ENCODE peak calls at places on chromosomes 16 and 17, in six cellular contexts. Z is dorsolateral prefrontal cortex, L is small intestine, V is stomach, H is substantia nigra, M is cardiac muscle cell. O is an unnamed sample.

GRCh38 chr16:89567656-89568594 is 7.4 kb downstream of the RPL13 start:
- DNase-seq in Z (no peak), L (no peak), V (no peak), H (no peak), M (no peak), O (no peak)

GRCh38 chr17:2707721-2708584 is 3.6 kb downstream of the CLUH start:
- DNase-seq in Z (no peak), L (no peak), V (peak), H (peak), M (no peak), O (no peak)

GRCh38 chr16:30963925-30964511 is 6.5 kb downstream of the SETD1A start:
- DNase-seq in Z (no peak), L (no peak), V (no peak), H (no peak), M (no peak), O (no peak)

GRCh38 chr17:76612977-76613851 is 27.6 kb upstream of the ST6GALNAC2 start:
- DNase-seq in Z (no peak), L (peak), V (no peak), H (no peak), M (no peak), O (no peak)

GRCh38 chr17:80379348-80379747 is 35.6 kb upstream of the ENDOV start:
- DNase-seq in Z (no peak), L (no peak), V (no peak), H (no peak), M (no peak), O (no peak)

GRCh38 chr16:81451753-81452680 is 7.4 kb downstream of the CMIP start:
- DNase-seq in Z (no peak), L (peak), V (no peak), H (no peak), M (peak), O (no peak)

GRCh38 chr17:64994281-64994680 is 62.3 kb downstream of the GNA13 start:
- DNase-seq in Z (no peak), L (no peak), V (no peak), H (no peak), M (no peak), O (no peak)

GRCh38 chr16:10941127-10941933 is 938 bp downstream of the DEXI start:
- DNase-seq in Z (no peak), L (peak), V (no peak), H (no peak), M (no peak), O (no peak)

GRCh38 chr16:86545481-86545880 is 9.6 kb downstream of the MTHFSD start:
- DNase-seq in Z (no peak), L (no peak), V (no peak), H (no peak), M (no peak), O (no peak)

GRCh38 chr17:80441133-80441578 is 26.2 kb downstream of the ENDOV start:
- DNase-seq in Z (no peak), L (no peak), V (no peak), H (no peak), M (peak), O (no peak)

GRCh38 chr16:78237856-78238255 is 138.4 kb downstream of the WWOX start:
- DNase-seq in Z (no peak), L (no peak), V (no peak), H (no peak), M (no peak), O (no peak)

GRCh38 chr17:49067163-49067562 is 65.4 kb upstream of the B4GALNT2 start:
- DNase-seq in Z (no peak), L (no peak), V (no peak), H (no peak), M (no peak), O (no peak)

GRCh38 chr17:14737984-14738651 is 437.2 kb downstream of the HS3ST3B1 start:
- DNase-seq in Z (no peak), L (no peak), V (peak), H (no peak), M (peak), O (peak)

GRCh38 chr17:64448665-64449512 is at the start of gene MILR1:
- DNase-seq in Z (no peak), L (peak), V (no peak), H (no peak), M (peak), O (no peak)

GRCh38 chr16:54067317-54068065 is 219.1 kb downstream of the IRX3 start:
- DNase-seq in Z (no peak), L (no peak), V (no peak), H (no peak), M (no peak), O (no peak)

GRCh38 chr17:79388556-79389295 is 222.1 kb downstream of the RBFOX3 start:
- DNase-seq in Z (peak), L (peak), V (peak), H (no peak), M (peak), O (no peak)

GRCh38 chr17:4980644-4981216 is 6.7 kb downstream of the CAMTA2 start:
- DNase-seq in Z (no peak), L (peak), V (no peak), H (no peak), M (peak), O (no peak)

GRCh38 chr16:27779719-27780161 is 229.8 kb downstream of the KATNIP start:
- DNase-seq in Z (no peak), L (no peak), V (peak), H (peak), M (peak), O (no peak)

GRCh38 chr16:36336-36984 is 16.9 kb downstream of the POLR3K start:
- DNase-seq in Z (no peak), L (no peak), V (no peak), H (no peak), M (no peak), O (no peak)

GRCh38 chr16:84553873-84554399 is 49.5 kb upstream of the MEAK7 start:
- DNase-seq in Z (no peak), L (peak), V (no peak), H (no peak), M (no peak), O (no peak)

GRCh38 chr17:79942591-79943353 is 92.9 kb downstream of the TBC1D16 start:
- DNase-seq in Z (no peak), L (no peak), V (no peak), H (no peak), M (peak), O (no peak)

GRCh38 chr17:72592242-72592966 is 471.6 kb downstream of the SOX9 start:
- DNase-seq in Z (peak), L (peak), V (peak), H (peak), M (peak), O (no peak)

GRCh38 chr16:7561908-7562405 is 229.3 kb downstream of the RBFOX1 start:
- DNase-seq in Z (no peak), L (no peak), V (no peak), H (no peak), M (no peak), O (no peak)

GRCh38 chr16:86965840-86966239 is 351.4 kb downstream of the C16orf95 start:
- DNase-seq in Z (no peak), L (peak), V (no peak), H (no peak), M (no peak), O (no peak)

GRCh38 chr16:10600792-10601443 is 20.5 kb upstream of the EMP2 start:
- DNase-seq in Z (no peak), L (no peak), V (no peak), H (no peak), M (no peak), O (no peak)

GRCh38 chr17:49235896-49236295 is 5.3 kb upstream of the PHOSPHO1 start:
- DNase-seq in Z (no peak), L (no peak), V (no peak), H (no peak), M (no peak), O (no peak)

GRCh38 chr16:1610071-1610840 is 1.6 kb downstream of the IFT140 start:
- DNase-seq in Z (peak), L (peak), V (peak), H (peak), M (peak), O (no peak)

GRCh38 chr16:1762879-1763520 is 8.3 kb downstream of the NME3 start:
- DNase-seq in Z (no peak), L (no peak), V (peak), H (no peak), M (no peak), O (no peak)

DNA sequence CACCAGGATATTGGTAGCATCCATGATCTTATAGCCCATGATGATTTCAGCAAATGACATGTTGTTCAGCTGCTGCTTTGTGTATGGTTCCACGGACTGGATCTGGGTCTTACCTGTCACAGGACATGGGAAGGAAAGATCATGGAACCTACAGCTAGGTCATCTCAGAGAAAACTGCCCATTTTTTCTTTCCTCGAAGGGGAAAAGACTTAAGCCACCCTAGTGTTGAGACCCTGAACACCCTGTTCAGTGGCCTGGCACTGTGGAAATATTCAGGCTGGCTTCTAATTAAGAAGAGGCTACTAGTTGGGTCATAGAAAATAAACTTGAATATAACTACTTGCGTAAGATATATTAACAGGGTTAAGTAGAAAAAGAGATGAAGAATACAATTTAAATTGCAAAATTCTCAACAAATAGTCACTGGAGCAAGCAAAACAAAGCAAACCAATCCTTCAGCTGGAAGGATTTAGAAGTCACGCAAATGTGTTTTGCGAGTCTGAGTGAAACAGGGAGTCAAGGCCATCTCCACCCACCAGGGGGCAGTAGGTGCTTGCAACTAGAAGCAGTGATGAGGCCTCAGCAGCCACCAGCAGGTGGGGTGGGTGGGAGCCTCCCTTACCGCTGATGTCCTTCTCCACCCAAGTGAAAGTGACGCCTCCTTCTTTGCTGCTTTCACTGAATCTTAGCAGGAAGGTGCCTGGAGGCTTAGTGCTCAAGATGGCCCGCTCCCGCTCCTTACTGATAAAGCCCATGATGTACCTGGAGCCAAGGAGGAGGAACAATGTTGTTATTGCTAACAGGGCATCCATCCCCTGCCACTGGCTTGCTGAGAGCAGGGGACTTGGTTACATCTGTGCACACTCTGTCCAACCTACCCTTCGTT is 34.3 kb downstream of the STAT5A start:
- DNase-seq in Z (peak), L (peak), V (peak), H (peak), M (peak), O (peak)
- H3K27ac ChIP-seq in Z (peak), L (no peak), V (peak), H (peak), M (peak), O (no peak)

GRCh38 chr17:45302649-45303173 is 14.1 kb downstream of the MAP3K14 start:
- DNase-seq in Z (no peak), L (peak), V (no peak), H (no peak), M (peak), O (no peak)
- H3K27ac ChIP-seq in Z (peak), L (peak), V (peak), H (no peak), M (no peak), O (no peak)

GRCh38 chr17:78342438-78343098 is 17.3 kb downstream of the SOCS3 start:
- DNase-seq in Z (no peak), L (no peak), V (no peak), H (no peak), M (peak), O (no peak)
- H3K27ac ChIP-seq in Z (peak), L (peak), V (peak), H (peak), M (no peak), O (peak)

GRCh38 chr17:42329025-42329976 is 41.0 kb downstream of the STAT5A start:
- DNase-seq in Z (no peak), L (peak), V (no peak), H (no peak), M (peak), O (peak)

GRCh38 chr17:42323268-42323773 is 35.0 kb downstream of the STAT5A start:
- DNase-seq in Z (no peak), L (no peak), V (no peak), H (no peak), M (no peak), O (no peak)

GRCh38 chr17:42321555-42321954 is 33.3 kb downstream of the STAT5A start:
- DNase-seq in Z (peak), L (no peak), V (no peak), H (no peak), M (no peak), O (no peak)

DNA sequence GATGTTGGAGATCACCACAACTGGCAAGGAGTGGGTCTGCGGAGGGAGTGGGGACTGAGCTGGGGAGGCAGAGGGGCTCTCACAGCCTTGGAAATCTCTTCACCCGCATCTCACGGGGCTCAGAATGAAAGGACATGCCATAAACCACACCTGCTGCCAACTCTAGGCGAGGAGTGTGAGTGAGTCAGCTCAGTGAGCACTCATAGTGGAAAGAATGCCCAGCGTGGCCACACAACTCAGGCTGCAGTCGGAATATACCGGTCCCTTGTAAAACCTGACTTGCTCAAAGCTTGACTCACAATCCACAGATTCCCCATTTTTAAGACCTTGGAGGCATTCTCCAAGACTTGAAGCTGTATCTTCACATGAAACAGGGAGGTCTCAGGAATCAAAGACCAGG is 36.7 kb downstream of the STAT5A start:
- DNase-seq in Z (no peak), L (no peak), V (no peak), H (no peak), M (peak), O (peak)
- H3K27ac ChIP-seq in Z (no peak), L (no peak), V (peak), H (no peak), M (no peak), O (peak)

DNA sequence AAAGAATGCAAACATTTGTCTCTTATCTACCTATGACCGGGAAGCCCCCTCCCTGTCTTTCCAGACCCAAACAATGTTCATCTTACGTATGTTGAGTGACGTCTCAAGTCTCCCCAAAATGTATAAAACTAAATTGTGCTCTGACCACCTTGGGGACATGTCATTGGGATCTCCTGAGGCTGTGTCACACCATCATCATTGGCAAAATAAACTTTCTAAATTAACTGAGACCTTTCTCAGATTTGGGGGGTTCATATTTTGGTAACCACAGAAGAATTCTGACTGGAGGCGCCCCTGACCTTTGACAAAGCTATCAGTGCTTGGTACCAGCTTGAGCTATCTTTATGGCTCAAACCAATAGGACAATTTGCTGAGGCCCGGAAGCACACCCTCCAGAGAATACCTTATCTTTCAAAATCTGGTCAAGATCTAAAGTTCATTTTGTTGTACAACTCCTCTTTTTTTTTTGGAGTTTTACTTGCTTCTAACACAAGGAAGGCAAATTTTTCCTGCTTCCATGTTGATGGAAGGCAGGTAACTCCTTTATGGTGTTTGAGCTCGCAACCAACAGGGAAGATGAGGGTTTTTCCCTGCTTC is 2.5 kb upstream of the LDHD start:
- DNase-seq in Z (no peak), L (peak), V (no peak), H (no peak), M (no peak), O (no peak)
- H3K27ac ChIP-seq in Z (no peak), L (no peak), V (no peak), H (no peak), M (no peak), O (no peak)

GRCh38 chr17:27293359-27293897 is 486 bp upstream of the WSB1 start:
- DNase-seq in Z (no peak), L (peak), V (no peak), H (peak), M (no peak), O (no peak)

GRCh38 chr17:27296427-27296979 is 2.6 kb downstream of the WSB1 start:
- DNase-seq in Z (no peak), L (no peak), V (no peak), H (no peak), M (peak), O (no peak)

GRCh38 chr17:27294689-27295630 is 1.0 kb downstream of the WSB1 start:
- DNase-seq in Z (peak), L (peak), V (peak), H (peak), M (peak), O (peak)

GRCh38 chr17:27295945-27296344 is 2.0 kb downstream of the WSB1 start:
- DNase-seq in Z (no peak), L (peak), V (no peak), H (no peak), M (peak), O (no peak)

GRCh38 chr17:27293898-27294688 is at the start of gene WSB1:
- DNase-seq in Z (peak), L (peak), V (peak), H (peak), M (peak), O (peak)
- H3K27ac ChIP-seq in Z (peak), L (peak), V (peak), H (peak), M (peak), O (peak)

GRCh38 chr17:73914536-73915274 is 270.5 kb upstream of the SDK2 start:
- DNase-seq in Z (no peak), L (no peak), V (no peak), H (no peak), M (no peak), O (no peak)
- H3K27ac ChIP-seq in Z (no peak), L (no peak), V (no peak), H (no peak), M (no peak), O (no peak)

GRCh38 chr17:57158296-57158695 is 73.2 kb downstream of the AKAP1 start:
- DNase-seq in Z (no peak), L (no peak), V (no peak), H (no peak), M (no peak), O (no peak)
- H3K27ac ChIP-seq in Z (no peak), L (no peak), V (no peak), H (no peak), M (no peak), O (no peak)